ENCODE peak calls at places on chromosomes 1 and 21, in four cellular contexts. G is IMR-90, Q is A549, Y is GM12878. O is an unnamed sample.

GRCh38 chr21:10521091-10521598 is at the start of gene TPTE:
- DNase-seq in G (no peak), Q (no peak), Y (no peak), O (no peak)

GRCh38 chr1:78587213-78587612 is 33.0 kb upstream of the IFI44L start:
- DNase-seq in G (no peak), Q (no peak), Y (no peak), O (no peak)

GRCh38 chr1:234619794-234620247 is 9.8 kb upstream of the IRF2BP2 start:
- DNase-seq in G (no peak), Q (peak), Y (no peak), O (no peak)

GRCh38 chr1:228276361-228276831 is 68.6 kb downstream of the OBSCN start:
- DNase-seq in G (no peak), Q (no peak), Y (no peak), O (no peak)

GRCh38 chr1:248853023-248853422 is 5.9 kb downstream of the ZNF692 start:
- DNase-seq in G (peak), Q (no peak), Y (no peak), O (no peak)

GRCh38 chr1:83129107-83129506 is 869.8 kb downstream of the TTLL7 start:
- DNase-seq in G (no peak), Q (no peak), Y (no peak), O (no peak)

GRCh38 chr1:246306415-246307037 is 200.6 kb downstream of the SMYD3 start:
- DNase-seq in G (peak), Q (peak), Y (no peak), O (no peak)

GRCh38 chr1:198713081-198713480 is 74.2 kb downstream of the PTPRC start:
- DNase-seq in G (peak), Q (peak), Y (no peak), O (no peak)

GRCh38 chr1:221203224-221204054 is 324.2 kb downstream of the HLX start:
- DNase-seq in G (peak), Q (peak), Y (peak), O (peak)

GRCh38 chr1:52752427-52752826 is 26.2 kb downstream of the ZYG11B start:
- DNase-seq in G (peak), Q (no peak), Y (no peak), O (no peak)

GRCh38 chr1:903721-904270 is 19.9 kb upstream of the SAMD11 start:
- DNase-seq in G (no peak), Q (no peak), Y (no peak), O (no peak)

GRCh38 chr1:29779146-29779545 is 542.8 kb downstream of the PTPRU start:
- DNase-seq in G (no peak), Q (no peak), Y (no peak), O (peak)

GRCh38 chr1:226223786-226224244 is 351 bp downstream of the MIXL1 start:
- DNase-seq in G (no peak), Q (peak), Y (no peak), O (no peak)

GRCh38 chr1:192512426-192513125 is 63.0 kb upstream of the RGS1 start:
- DNase-seq in G (no peak), Q (no peak), Y (no peak), O (peak)

GRCh38 chr21:22631066-22631465 is 1632.9 kb downstream of the NCAM2 start:
- DNase-seq in G (no peak), Q (no peak), Y (no peak), O (no peak)

GRCh38 chr1:9671377-9672140 is 20.0 kb downstream of the PIK3CD start:
- DNase-seq in G (peak), Q (peak), Y (no peak), O (no peak)

GRCh38 chr1:21261551-21262281 is 28.5 kb downstream of the ECE1 start:
- DNase-seq in G (peak), Q (peak), Y (no peak), O (no peak)

GRCh38 chr1:101797722-101798121 is 199.0 kb downstream of the OLFM3 start:
- DNase-seq in G (no peak), Q (no peak), Y (no peak), O (no peak)

GRCh38 chr1:173420330-173420806 is 56.8 kb upstream of the PRDX6 start:
- DNase-seq in G (peak), Q (peak), Y (no peak), O (peak)

GRCh38 chr1:195591917-195592672 is 1016.1 kb downstream of the KCNT2 start:
- DNase-seq in G (peak), Q (peak), Y (no peak), O (no peak)

GRCh38 chr1:8947127-8947691 is 1.5 kb downstream of the CA6 start:
- DNase-seq in G (no peak), Q (no peak), Y (no peak), O (no peak)

GRCh38 chr1:245809361-245809760 is 654.6 kb downstream of the KIF26B start:
- DNase-seq in G (no peak), Q (no peak), Y (no peak), O (no peak)

GRCh38 chr1:46903481-46903880 is 37.8 kb downstream of the CYP4A11 start:
- DNase-seq in G (no peak), Q (no peak), Y (no peak), O (no peak)

GRCh38 chr1:229108598-229109201 is 162.2 kb upstream of the RAB4A start:
- DNase-seq in G (no peak), Q (no peak), Y (no peak), O (no peak)

GRCh38 chr1:207948536-207949250 is 37.8 kb upstream of the CD34 start:
- DNase-seq in G (no peak), Q (no peak), Y (no peak), O (no peak)

GRCh38 chr1:96598416-96599168 is 123.0 kb upstream of the PTBP2 start:
- DNase-seq in G (peak), Q (no peak), Y (no peak), O (no peak)

DNA sequence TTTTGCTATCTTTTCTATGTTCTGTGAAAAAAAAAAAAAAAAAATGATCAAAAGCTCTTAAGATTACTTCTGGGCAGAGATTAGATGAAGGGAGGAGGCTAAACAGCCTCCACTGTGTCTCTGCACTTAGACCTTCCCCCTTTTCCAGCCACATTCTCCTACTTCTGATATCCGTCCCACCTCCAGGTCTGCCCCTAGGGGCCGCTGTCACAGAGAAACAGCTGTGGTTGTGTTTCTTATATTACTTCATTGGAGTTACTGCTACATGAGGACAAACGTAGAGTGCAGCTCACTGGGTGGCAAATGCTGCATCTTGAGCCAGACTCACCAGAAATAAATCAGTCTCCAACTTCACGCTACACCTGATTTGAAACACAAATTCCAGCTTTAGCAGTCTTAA is 125.4 kb upstream of the PTBP2 start:
- DNase-seq in G (peak), Q (peak), Y (no peak), O (peak)
- TF ChIP-seq BHLHE40 in G (no peak), Q (no peak), Y (no peak), O (no peak)

GRCh38 chr1:43258370-43258769 is 11.4 kb upstream of the TMEM125 start:
- DNase-seq in G (no peak), Q (no peak), Y (no peak), O (no peak)
- TF ChIP-seq BHLHE40 in G (no peak), Q (no peak), Y (no peak), O (no peak)

GRCh38 chr1:54332781-54333585 is 73.2 kb downstream of the SSBP3 start:
- DNase-seq in G (no peak), Q (no peak), Y (no peak), O (no peak)

GRCh38 chr1:54336121-54336520 is 70.1 kb downstream of the SSBP3 start:
- DNase-seq in G (no peak), Q (no peak), Y (no peak), O (no peak)

GRCh38 chr1:54335396-54336056 is 70.7 kb downstream of the SSBP3 start:
- DNase-seq in G (peak), Q (no peak), Y (no peak), O (no peak)

GRCh38 chr1:54337034-54337433 is 69.2 kb downstream of the SSBP3 start:
- DNase-seq in G (no peak), Q (no peak), Y (no peak), O (no peak)

DNA sequence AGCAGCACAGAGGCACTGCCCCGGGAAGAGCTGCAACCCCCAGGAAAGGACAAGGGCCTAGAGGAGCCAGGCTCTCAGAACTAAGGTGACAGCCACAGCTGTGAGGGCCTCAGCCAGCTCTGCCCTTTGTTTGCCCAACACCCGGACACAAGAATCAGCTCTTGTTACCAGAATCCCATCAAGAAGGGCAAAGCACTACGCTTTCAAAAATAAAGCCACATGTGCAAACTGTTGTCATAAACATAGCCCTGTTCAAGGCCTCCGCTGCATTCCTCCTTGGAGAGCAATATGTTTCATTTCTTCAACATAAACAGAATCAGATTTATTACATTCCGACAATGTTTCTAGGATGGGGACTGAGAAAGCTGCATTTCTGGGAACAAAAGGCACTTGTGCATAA is 71.2 kb downstream of the SSBP3 start:
- DNase-seq in G (peak), Q (no peak), Y (no peak), O (no peak)
- TF ChIP-seq BHLHE40 in G (no peak), Q (no peak), Y (no peak), O (no peak)

GRCh38 chr1:36383240-36383639 is 2.5 kb downstream of the STK40 start:
- DNase-seq in G (no peak), Q (no peak), Y (no peak), O (no peak)
- TF ChIP-seq BHLHE40 in G (no peak), Q (no peak), Y (no peak), O (no peak)

GRCh38 chr1:218475699-218476098 is 130.6 kb downstream of the TGFB2 start:
- DNase-seq in G (no peak), Q (no peak), Y (no peak), O (no peak)

GRCh38 chr1:218475275-218475674 is 130.1 kb downstream of the TGFB2 start:
- DNase-seq in G (peak), Q (peak), Y (no peak), O (no peak)

GRCh38 chr1:218472885-218473284 is 127.7 kb downstream of the TGFB2 start:
- DNase-seq in G (no peak), Q (no peak), Y (no peak), O (no peak)

GRCh38 chr1:218474089-218474488 is 129.0 kb downstream of the TGFB2 start:
- DNase-seq in G (no peak), Q (no peak), Y (no peak), O (no peak)

GRCh38 chr1:218473527-218473926 is 128.4 kb downstream of the TGFB2 start:
- DNase-seq in G (peak), Q (no peak), Y (no peak), O (no peak)
- TF ChIP-seq BHLHE40 in G (peak), Q (no peak), Y (no peak), O (no peak)